ENCODE peak calls at places on chromosomes 1 and 21, in six cellular contexts. I, U, V, S, Q and N are unnamed samples.
A peak's percentile ranks its signal among the peaks of the same experiment; 100 is the strongest.

GRCh38 chr1:17043676-17044075 is 10.2 kb downstream of the SDHB start:
- DNase-seq in Q (no peak), S (no peak), U (no peak), V (no peak), I (no peak), N (no peak)

GRCh38 chr1:154745286-154745731 is 124.8 kb downstream of the KCNN3 start:
- DNase-seq in U (peak; percentile 33), S (no peak), I (no peak), Q (no peak), V (no peak), N (no peak)

GRCh38 chr1:184986250-184986649 is 11.9 kb upstream of the NIBAN1 start:
- DNase-seq in V (peak; percentile 19), S (no peak), I (no peak), Q (no peak), U (peak; percentile 71), N (no peak)

GRCh38 chr1:181113061-181113695 is 24.7 kb downstream of the IER5 start:
- DNase-seq in I (no peak), S (no peak), U (peak; percentile 50), V (no peak), Q (no peak), N (no peak)

GRCh38 chr1:111503585-111504060 is at the start of the genes ADORA3 and TMIGD3:
- DNase-seq in Q (no peak), I (no peak), S (no peak), V (no peak), U (no peak), N (no peak)

GRCh38 chr1:47317841-47318240 is 3.9 kb upstream of the STIL start:
- DNase-seq in V (no peak), S (peak; percentile 76), Q (no peak), U (peak; percentile 27), I (no peak), N (no peak)

GRCh38 chr1:114986286-114986685 is 43.3 kb upstream of the TSHB start:
- DNase-seq in I (no peak), S (peak; percentile 5), U (peak; percentile 7), V (no peak), Q (no peak), N (no peak)

GRCh38 chr1:165631403-165632151 is 543 bp downstream of the MGST3 start:
- DNase-seq in S (peak; percentile 78), V (peak; percentile 78), Q (peak; percentile 66), I (peak; percentile 37), U (peak; percentile 80), N (peak; percentile 62)

GRCh38 chr1:165397945-165398344 is 41.4 kb upstream of the LMX1A start:
- DNase-seq in U (peak; percentile 74), V (peak; percentile 87), I (no peak), S (peak; percentile 37), Q (no peak), N (no peak)

GRCh38 chr1:164440222-164440621 is 118.8 kb upstream of the PBX1 start:
- DNase-seq in U (peak; percentile 34), Q (no peak), I (no peak), V (no peak), S (no peak), N (no peak)

GRCh38 chr1:107530543-107530942 is 389.7 kb downstream of the NTNG1 start:
- DNase-seq in S (peak; percentile 31), Q (no peak), U (no peak), V (no peak), I (peak; percentile 85), N (no peak)

GRCh38 chr1:232911027-232911599 is 39.3 kb upstream of the NTPCR start:
- DNase-seq in V (no peak), U (no peak), Q (no peak), S (no peak), I (no peak), N (no peak)

GRCh38 chr1:234494049-234494448 is 15.1 kb upstream of the TARBP1 start:
- DNase-seq in S (no peak), U (no peak), V (no peak), Q (no peak), I (no peak), N (no peak)

GRCh38 chr1:16605532-16605931 is 7.8 kb downstream of the NBPF1 start:
- DNase-seq in U (no peak), V (no peak), S (no peak), Q (no peak), I (no peak), N (no peak)

GRCh38 chr1:119372493-119373086 is 4.0 kb downstream of the HAO2 start:
- DNase-seq in Q (no peak), V (no peak), S (no peak), I (no peak), U (peak; percentile 34), N (no peak)
- TF ChIP-seq CTCF in Q (no peak), V (no peak), S (no peak), I (no peak), U (no peak), N (peak; percentile 54)

GRCh38 chr1:156624814-156625435 is 5.7 kb downstream of the HAPLN2 start:
- DNase-seq in S (no peak), U (no peak), I (no peak), V (no peak), Q (no peak), N (no peak)

GRCh38 chr1:156623946-156624813 is 5.0 kb downstream of the HAPLN2 start:
- DNase-seq in S (no peak), U (peak; percentile 43), I (no peak), V (peak; percentile 34), Q (peak; percentile 53), N (no peak)

GRCh38 chr1:156626079-156626438 is 6.8 kb downstream of the HAPLN2 start:
- DNase-seq in V (no peak), I (no peak), U (no peak), Q (no peak), S (no peak), N (no peak)

GRCh38 chr1:156627313-156627880 is 8.2 kb downstream of the HAPLN2 start:
- DNase-seq in U (peak; percentile 68), I (no peak), Q (no peak), S (no peak), V (peak; percentile 57), N (no peak)

DNA sequence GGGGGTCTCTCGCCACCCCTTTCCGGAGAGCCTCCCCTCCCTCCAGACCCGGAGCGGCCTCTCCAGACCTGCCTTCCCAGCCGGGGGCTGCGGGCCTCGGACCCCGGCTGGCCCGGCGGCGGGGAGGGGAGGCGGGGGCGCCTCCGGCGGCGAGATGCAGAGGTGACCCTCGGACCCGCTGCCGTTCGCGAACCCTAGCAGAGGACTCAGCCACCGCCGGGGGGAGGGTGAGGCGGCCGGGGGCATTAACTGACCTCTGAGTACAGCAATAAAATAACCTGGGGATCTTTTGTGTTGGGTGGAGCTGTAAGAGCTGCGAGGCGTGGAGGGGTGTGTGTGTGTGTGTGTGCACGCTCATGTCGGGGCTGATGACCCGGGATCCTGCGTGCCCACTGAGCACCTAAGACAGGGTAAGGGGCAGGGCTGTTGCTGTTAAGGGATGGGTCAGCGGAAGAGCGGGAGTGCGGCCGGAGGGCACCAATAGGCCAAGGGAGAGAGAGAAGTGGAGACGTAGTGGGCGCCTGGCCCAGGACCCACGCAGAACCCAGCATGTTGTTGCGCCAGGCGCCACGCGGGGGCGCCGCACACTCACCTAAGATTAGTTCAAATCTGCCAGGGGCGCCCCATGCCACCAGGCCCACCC is 6.3 kb downstream of the HAPLN2 start:
- DNase-seq in S (no peak), I (no peak), U (peak; percentile 54), Q (peak; percentile 66), V (peak; percentile 47), N (no peak)
- H3K4me3 ChIP-seq in S (no peak overlapping the region), I (peak overlapping the region; percentile 45), U (no peak overlapping the region), Q (peak overlapping the region; percentile 50), V (no peak overlapping the region), N (no peak overlapping the region)

GRCh38 chr1:76037314-76037713 is 37.2 kb upstream of the ST6GALNAC3 start:
- DNase-seq in Q (no peak), I (no peak), S (no peak), U (no peak), V (no peak), N (no peak)

GRCh38 chr1:76031496-76031895 is 43.0 kb upstream of the ST6GALNAC3 start:
- DNase-seq in Q (no peak), U (no peak), S (no peak), V (no peak), I (no peak), N (no peak)

GRCh38 chr1:76038306-76039004 is 36.1 kb upstream of the ST6GALNAC3 start:
- DNase-seq in V (no peak), S (no peak), U (peak; percentile 31), Q (no peak), I (no peak), N (no peak)

GRCh38 chr1:76033800-76034475 is 40.6 kb upstream of the ST6GALNAC3 start:
- DNase-seq in U (no peak), V (no peak), S (no peak), I (no peak), Q (no peak), N (peak; percentile 16)

DNA sequence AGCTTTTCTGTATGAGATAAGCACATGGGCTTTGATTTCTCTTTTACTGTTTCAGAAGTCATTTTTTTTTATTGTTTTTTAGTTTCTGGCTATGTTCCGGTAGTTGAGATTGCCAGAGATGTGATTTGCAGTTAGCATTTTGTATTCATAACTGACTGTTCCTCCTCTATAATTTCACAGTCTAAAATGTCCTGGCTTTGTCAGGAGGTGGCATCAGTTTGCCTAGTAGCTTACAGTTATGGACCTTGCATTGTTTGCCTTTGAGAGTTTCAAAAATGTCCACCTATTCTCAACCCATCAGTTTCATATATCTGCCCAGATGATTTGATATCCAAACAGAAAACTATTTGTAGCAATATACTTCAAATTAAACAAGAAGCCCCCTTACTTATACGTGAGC is 39.5 kb upstream of the ST6GALNAC3 start:
- DNase-seq in V (peak; percentile 26), Q (no peak), U (peak; percentile 23), I (no peak), S (no peak), N (no peak)
- TF ChIP-seq CTCF in V (peak; percentile 23), Q (peak; percentile 32), U (peak; percentile 41), I (no peak), S (no peak), N (peak; percentile 45)

DNA sequence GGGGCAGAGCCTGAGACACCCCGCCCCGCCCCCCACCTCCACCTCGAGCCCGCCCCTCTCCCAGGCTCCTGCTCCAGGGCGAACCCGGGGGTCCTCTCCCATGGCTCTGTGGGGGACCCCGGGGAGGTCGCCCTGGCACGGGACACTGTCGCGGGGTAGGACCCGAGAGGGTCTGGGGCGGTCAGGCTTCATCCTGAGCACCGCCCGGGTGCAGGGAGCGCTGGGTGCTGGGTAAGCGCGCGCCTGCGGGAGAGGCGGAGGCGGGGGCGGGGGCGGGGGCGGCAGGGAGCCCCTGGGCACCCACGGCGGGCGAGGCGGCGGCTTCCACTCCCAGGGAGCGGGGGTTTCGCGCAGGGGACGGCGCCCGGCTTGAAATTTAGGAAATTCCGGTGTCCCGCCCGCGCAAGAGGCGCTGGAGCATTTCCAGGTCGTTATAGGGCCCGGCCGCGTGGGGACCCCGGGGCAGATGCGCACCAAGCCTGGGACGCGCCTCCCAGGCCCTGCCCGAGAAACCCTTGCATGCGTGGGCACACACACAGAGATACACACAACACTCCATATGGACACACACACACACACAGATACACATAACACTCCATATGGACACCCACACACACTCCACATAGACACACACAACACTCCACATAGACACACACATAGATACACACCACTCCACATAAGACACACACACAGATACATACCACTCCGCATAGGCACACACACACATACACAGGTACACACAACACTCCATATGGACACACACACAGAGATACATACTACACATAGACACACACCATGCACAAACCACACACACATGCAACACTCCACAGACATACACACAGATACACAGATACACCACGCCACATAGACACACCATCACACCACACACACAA is 48.7 kb upstream of the SLC19A1 start:
- DNase-seq in Q (peak; percentile 63), U (peak; percentile 16), V (no peak), I (no peak), S (no peak), N (no peak)
- H3K4me3 ChIP-seq in Q (peak overlapping the region; percentile 55), U (peak overlapping the region; percentile 47), V (no peak overlapping the region), I (peak overlapping the region; percentile 51), S (no peak overlapping the region), N (no peak overlapping the region)